ENCODE peak calls at places on chromosomes 16 and 17, in six cellular contexts. R is stimulated activated CD4-positive, alpha-beta T cell treated with anti-CD3 and anti-CD28 coated beads, Interleukin-2, amount 100 ng/mL, for 48 hours; A is neural progenitor cell; M is PC-3; Z is NCI-H460; F is hypothalamus. K is an unnamed sample.

GRCh38 chr17:44308320-44308818 is at the start of gene RUNDC3A:
- DNase-seq in R (peak; percentile 80), A (peak; percentile 97), M (peak; percentile 58), Z (peak; percentile 67), F (peak; percentile 68), K (peak; percentile 86)

GRCh38 chr16:89170346-89171215 is 967 bp upstream of the CDH15 start:
- DNase-seq in R (no peak), A (no peak), M (peak; percentile 58), Z (no peak), F (no peak), K (peak; percentile 83)

GRCh38 chr17:7548585-7549400 is at the start of gene TNFSF12:
- DNase-seq in R (no peak), A (peak; percentile 61), M (peak; percentile 31), Z (peak; percentile 24), F (no peak), K (peak; percentile 80)

GRCh38 chr17:73304971-73305786 is 6.6 kb downstream of the CDC42EP4 start:
- DNase-seq in R (no peak), A (peak; percentile 35), M (peak; percentile 84), Z (peak; percentile 59), F (no peak), K (peak; percentile 65)

GRCh38 chr16:67206838-67207115 is 7.8 kb downstream of the ELMO3 start:
- DNase-seq in R (no peak), A (peak; percentile 33), M (peak; percentile 47), Z (no peak), F (no peak), K (no peak)

GRCh38 chr17:31536451-31536850 is 145.0 kb downstream of the RAB11FIP4 start:
- DNase-seq in R (no peak), A (no peak), M (no peak), Z (no peak), F (no peak), K (no peak)

GRCh38 chr17:82078433-82078832 is 12.8 kb upstream of the DUS1L start:
- DNase-seq in R (no peak), A (no peak), M (no peak), Z (no peak), F (no peak), K (no peak)

GRCh38 chr17:39603304-39604016 is 4.3 kb downstream of the NEUROD2 start:
- DNase-seq in R (no peak), A (no peak), M (no peak), Z (no peak), F (no peak), K (no peak)

GRCh38 chr17:347309-347708 is 5.3 kb downstream of the RPH3AL start:
- DNase-seq in R (no peak), A (no peak), M (no peak), Z (no peak), F (no peak), K (no peak)

GRCh38 chr16:50692999-50693781 is at the start of gene NOD2:
- DNase-seq in R (no peak), A (peak; percentile 63), M (no peak), Z (no peak), F (no peak), K (peak; percentile 20)

GRCh38 chr17:82273327-82274133 is at the start of gene CSNK1D:
- DNase-seq in R (peak; percentile 95), A (peak; percentile 96), M (peak; percentile 81), Z (peak; percentile 85), F (peak; percentile 61), K (peak; percentile 96)

GRCh38 chr17:82590881-82591539 is 57.2 kb downstream of the WDR45B start:
- DNase-seq in R (no peak), A (no peak), M (no peak), Z (no peak), F (no peak), K (peak; percentile 48)

GRCh38 chr16:64687089-64687488 is 434.8 kb downstream of the CDH11 start:
- DNase-seq in R (no peak), A (no peak), M (no peak), Z (no peak), F (no peak), K (no peak)

GRCh38 chr17:82787081-82787848 is 35.4 kb downstream of the TBCD start:
- DNase-seq in R (no peak), A (no peak), M (no peak), Z (no peak), F (no peak), K (no peak)

GRCh38 chr16:88387177-88387576 is 4.4 kb downstream of the ZNF469 start:
- DNase-seq in R (no peak), A (no peak), M (no peak), Z (no peak), F (no peak), K (peak; percentile 53)

GRCh38 chr16:82699711-82700495 is 73.1 kb downstream of the CDH13 start:
- DNase-seq in R (no peak), A (no peak), M (peak; percentile 57), Z (peak; percentile 95), F (no peak), K (peak; percentile 14)

GRCh38 chr17:1742371-1743093 is at the start of gene SERPINF2:
- DNase-seq in R (no peak), A (no peak), M (no peak), Z (no peak), F (no peak), K (no peak)

GRCh38 chr17:75412455-75413317 is 7.2 kb upstream of the GRB2 start:
- DNase-seq in R (peak; percentile 66), A (peak; percentile 83), M (peak; percentile 88), Z (peak; percentile 70), F (peak; percentile 7), K (no peak)

GRCh38 chr17:8799001-8799850 is at the start of gene MFSD6L:
- DNase-seq in R (no peak), A (peak; percentile 68), M (no peak), Z (no peak), F (no peak), K (peak; percentile 87)

GRCh38 chr17:82021728-82022309 is 859 bp downstream of the CENPX start:
- DNase-seq in R (no peak), A (no peak), M (no peak), Z (no peak), F (no peak), K (peak; percentile 61)

GRCh38 chr17:42675984-42676423 is 790 bp downstream of the PLEKHH3 start:
- DNase-seq in R (no peak), A (no peak), M (peak; percentile 23), Z (no peak), F (no peak), K (peak; percentile 69)

GRCh38 chr16:16797239-16797638 is 418.3 kb downstream of the NPIPA7 start:
- DNase-seq in R (no peak), A (peak; percentile 59), M (no peak), Z (peak; percentile 25), F (no peak), K (peak; percentile 5)

GRCh38 chr16:50316848-50317630 is 50.7 kb downstream of the ADCY7 start:
- DNase-seq in R (no peak), A (no peak), M (no peak), Z (no peak), F (no peak), K (no peak)

GRCh38 chr16:86062271-86062965 is 163.5 kb downstream of the IRF8 start:
- DNase-seq in R (no peak), A (no peak), M (no peak), Z (no peak), F (no peak), K (no peak)

GRCh38 chr17:31488982-31489294 is 97.5 kb downstream of the RAB11FIP4 start:
- DNase-seq in R (no peak), A (no peak), M (no peak), Z (no peak), F (no peak), K (no peak)

GRCh38 chr16:14378131-14378551 is 251.9 kb downstream of the PARN start:
- DNase-seq in R (no peak), A (no peak), M (peak; percentile 91), Z (no peak), F (no peak), K (no peak)

GRCh38 chr16:69555437-69555836 is 10.3 kb upstream of the NFAT5 start:
- DNase-seq in R (no peak), A (no peak), M (no peak), Z (no peak), F (no peak), K (no peak)

GRCh38 chr17:57110579-57111367 is 25.7 kb downstream of the AKAP1 start:
- DNase-seq in R (no peak), A (no peak), M (no peak), Z (no peak), F (no peak), K (no peak)

GRCh38 chr16:75922250-75922649 is 196.0 kb upstream of the CPHXL start:
- DNase-seq in R (no peak), A (no peak), M (no peak), Z (no peak), F (no peak), K (no peak)

GRCh38 chr17:11953924-11954323 is 43.4 kb downstream of the ZNF18 start:
- DNase-seq in R (no peak), A (no peak), M (no peak), Z (no peak), F (no peak), K (no peak)